ENCODE peak calls at places on chromosomes 16 and 17, in eight cellular contexts. B is H1, D is endothelial cell of umbilical vein, X is SK-N-SH, H is K562, F is HCT116, W is HepG2, L is GM12878. K is an unnamed sample.

GRCh38 chr16:85659805-85660511 is 28.8 kb downstream of the GINS2 start:
- DNase-seq in B (peak), W (peak), H (peak), D (peak), F (peak), X (peak), L (no peak), K (no peak)

GRCh38 chr16:53546988-53547391 is 44.0 kb upstream of the AKTIP start:
- DNase-seq in W (peak), B (peak), H (peak), L (no peak), F (peak), D (peak), X (no peak), K (no peak)

GRCh38 chr17:41476866-41477815 is 3.8 kb downstream of the KRT35 start:
- DNase-seq in H (no peak), W (no peak), B (no peak), D (no peak), X (no peak), L (no peak), F (no peak), K (no peak)

GRCh38 chr17:27853121-27853520 is 40.0 kb downstream of the LYRM9 start:
- DNase-seq in B (no peak), X (no peak), H (no peak), L (no peak), D (no peak), W (no peak), F (no peak), K (no peak)

GRCh38 chr16:1993731-1994131 is 4.0 kb downstream of the SYNGR3 start:
- DNase-seq in D (no peak), B (no peak), F (no peak), W (peak), L (no peak), H (peak), X (no peak), K (no peak)

GRCh38 chr17:78284146-78284545 is 52.7 kb downstream of the TMEM235 start:
- DNase-seq in L (no peak), W (no peak), H (no peak), X (no peak), B (no peak), F (no peak), D (no peak), K (no peak)

GRCh38 chr16:77677129-77677528 is 45.2 kb upstream of the NUDT7 start:
- DNase-seq in H (no peak), X (no peak), L (no peak), B (no peak), F (no peak), W (no peak), D (no peak), K (no peak)

GRCh38 chr16:19757762-19758595 is 39.9 kb downstream of the IQCK start:
- DNase-seq in B (no peak), W (peak), X (no peak), H (no peak), F (no peak), L (no peak), D (no peak), K (no peak)

GRCh38 chr17:75840779-75841123 is 3.5 kb downstream of the UNC13D start:
- DNase-seq in B (no peak), X (no peak), H (no peak), L (no peak), F (no peak), W (no peak), D (no peak), K (no peak)

GRCh38 chr16:61957075-61957474 is 79.2 kb downstream of the CDH8 start:
- DNase-seq in D (no peak), H (no peak), W (no peak), B (no peak), L (no peak), F (no peak), X (no peak), K (no peak)

GRCh38 chr17:19000531-19001011 is 4.0 kb downstream of the FAM83G start:
- DNase-seq in D (no peak), W (no peak), L (no peak), F (no peak), H (peak), B (no peak), X (peak), K (no peak)

GRCh38 chr17:32497431-32498205 is 10.8 kb downstream of the CDK5R1 start:
- DNase-seq in H (no peak), B (no peak), X (no peak), F (no peak), D (no peak), L (no peak), W (no peak), K (no peak)

GRCh38 chr17:52157603-52158449 is 688 bp downstream of the CA10 start:
- DNase-seq in L (no peak), X (peak), W (no peak), B (no peak), F (no peak), D (no peak), H (no peak), K (no peak)

GRCh38 chr16:9008335-9009260 is 44.9 kb upstream of the USP7 start:
- DNase-seq in W (peak), F (no peak), B (peak), L (peak), H (peak), X (peak), D (peak), K (no peak)

GRCh38 chr17:57487552-57487951 is 231.2 kb downstream of the MSI2 start:
- DNase-seq in H (no peak), X (no peak), B (no peak), D (no peak), L (no peak), F (no peak), W (no peak), K (no peak)

GRCh38 chr16:13672196-13672595 is 247.8 kb upstream of the ERCC4 start:
- DNase-seq in X (no peak), L (no peak), B (no peak), H (no peak), D (no peak), F (no peak), W (peak), K (no peak)

GRCh38 chr16:31134091-31134571 is 1.4 kb downstream of the PRSS8 start:
- DNase-seq in X (no peak), L (no peak), H (peak), B (no peak), F (no peak), D (no peak), W (no peak), K (no peak)

GRCh38 chr16:12612598-12613101 is 191.0 kb downstream of the CPPED1 start:
- DNase-seq in B (no peak), H (peak), L (no peak), W (peak), D (no peak), X (no peak), F (peak), K (no peak)

GRCh38 chr16:588639-588888 is 1.3 kb upstream of the RAB40C start:
- DNase-seq in X (peak), H (peak), D (peak), L (no peak), B (no peak), F (no peak), W (no peak), K (no peak)

GRCh38 chr17:9123594-9124553 is 102.6 kb downstream of the NTN1 start:
- DNase-seq in F (no peak), D (no peak), H (no peak), W (no peak), L (no peak), B (no peak), X (no peak), K (no peak)

GRCh38 chr17:64982139-64982802 is 63.0 kb upstream of the LRRC37A3 start:
- DNase-seq in H (no peak), W (no peak), L (no peak), D (no peak), F (no peak), B (no peak), X (no peak), K (no peak)

GRCh38 chr17:64983708-64984107 is 64.4 kb upstream of the LRRC37A3 start:
- DNase-seq in D (no peak), W (no peak), X (no peak), H (no peak), L (no peak), B (no peak), F (no peak), K (no peak)

GRCh38 chr17:64984776-64985521 is 65.7 kb upstream of the LRRC37A3 start:
- DNase-seq in W (peak), D (peak), F (no peak), B (no peak), X (no peak), H (peak), L (no peak), K (peak)

GRCh38 chr17:64984181-64984580 is 64.9 kb upstream of the LRRC37A3 start:
- DNase-seq in B (no peak), H (no peak), L (no peak), W (no peak), F (no peak), X (no peak), D (no peak), K (no peak)
- H3K9ac ChIP-seq in B (no peak), H (no peak), L (peak), W (no peak), F (no peak), X (no peak), D (no peak), K (no peak)

DNA sequence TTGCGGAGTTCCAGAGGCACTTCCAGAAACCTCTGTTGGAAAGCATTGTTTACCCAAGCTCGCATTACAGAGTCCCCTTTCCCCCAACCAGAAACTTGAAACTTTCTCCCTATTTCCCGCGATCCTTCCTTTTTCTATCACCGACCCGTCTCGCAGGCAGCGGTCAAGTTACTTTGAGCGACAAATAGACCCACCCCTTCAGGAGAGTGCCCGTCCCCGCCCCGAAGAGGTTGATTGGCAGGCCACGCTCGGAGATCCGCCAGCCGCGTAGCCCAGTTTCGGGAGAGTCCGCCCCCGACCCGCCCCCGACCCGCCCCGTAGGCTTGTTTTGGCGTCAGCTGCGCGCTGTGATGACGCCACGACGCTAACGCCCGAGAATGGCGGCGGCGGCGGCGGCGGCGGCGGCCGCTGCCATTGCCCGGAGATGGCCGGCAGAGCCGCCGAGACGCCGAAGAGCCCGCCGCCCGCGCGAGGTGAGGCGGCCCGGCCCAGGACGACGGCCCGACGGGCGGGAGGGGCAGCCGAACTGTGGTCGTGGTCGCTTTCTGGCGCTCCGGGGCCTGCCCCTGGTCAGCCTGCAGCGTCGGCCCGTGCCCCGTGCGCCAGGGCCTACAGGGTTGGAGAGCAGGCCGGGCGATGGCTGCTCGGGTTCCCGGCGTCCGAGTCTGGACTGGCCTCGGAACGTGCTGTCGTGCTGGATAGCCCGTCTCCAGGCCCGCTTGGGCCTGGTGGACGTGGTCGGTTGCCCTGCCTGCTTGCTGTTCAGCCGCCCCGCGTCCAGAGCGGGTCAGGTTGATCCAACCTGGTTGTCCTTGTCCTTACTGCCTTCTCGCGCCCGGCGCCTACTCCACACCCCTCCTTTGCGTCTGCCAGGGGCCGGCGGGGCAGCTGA is at the start of gene PSKH1:
- DNase-seq in X (peak), H (peak), F (peak), L (peak), W (peak), D (peak), B (peak), K (peak)
- TF ChIP-seq POLR2AphosphoS5 in X (peak), H (peak), F (no peak), L (no peak), W (peak), D (peak), B (peak), K (peak)

GRCh38 chr17:81537856-81538555 is 9.8 kb downstream of the FSCN2 start:
- DNase-seq in B (no peak), D (no peak), L (no peak), H (no peak), X (no peak), W (no peak), F (no peak), K (no peak)
- H3K9ac ChIP-seq in B (no peak), D (no peak), L (no peak), H (peak), X (no peak), W (no peak), F (no peak), K (no peak)

DNA sequence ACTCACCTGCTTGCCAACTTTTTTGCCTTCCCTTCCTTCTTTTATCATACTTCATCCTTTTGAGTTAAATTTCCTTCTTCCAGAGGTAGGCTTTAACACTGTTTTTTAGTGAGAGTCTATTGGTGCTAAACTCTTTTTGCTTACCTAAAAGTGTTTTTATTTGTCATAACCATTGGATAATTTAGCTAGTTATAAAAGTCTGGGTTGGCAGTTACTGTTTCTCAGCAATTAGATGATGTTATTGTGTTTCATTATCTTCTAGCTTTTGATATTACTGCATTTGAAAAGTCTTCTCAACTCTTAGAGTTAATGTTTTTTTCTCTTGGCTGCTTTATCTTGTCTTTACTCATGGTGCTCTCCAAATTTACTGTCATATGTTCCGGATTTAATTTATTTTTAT is 22.6 kb downstream of the ZNRF1 start:
- DNase-seq in W (no peak), H (no peak), B (no peak), D (no peak), L (no peak), X (no peak), F (no peak), K (no peak)
- TF ChIP-seq POLR2AphosphoS5 in W (no peak), H (no peak), B (no peak), D (no peak), L (no peak), X (no peak), F (no peak), K (no peak)

GRCh38 chr17:60386137-60386395 is 5.9 kb downstream of the USP32 start:
- DNase-seq in H (no peak), F (no peak), D (no peak), L (no peak), W (no peak), X (no peak), B (no peak), K (no peak)
- H3K9ac ChIP-seq in H (no peak), F (no peak), D (no peak), L (no peak), W (no peak), X (no peak), B (no peak), K (no peak)

DNA sequence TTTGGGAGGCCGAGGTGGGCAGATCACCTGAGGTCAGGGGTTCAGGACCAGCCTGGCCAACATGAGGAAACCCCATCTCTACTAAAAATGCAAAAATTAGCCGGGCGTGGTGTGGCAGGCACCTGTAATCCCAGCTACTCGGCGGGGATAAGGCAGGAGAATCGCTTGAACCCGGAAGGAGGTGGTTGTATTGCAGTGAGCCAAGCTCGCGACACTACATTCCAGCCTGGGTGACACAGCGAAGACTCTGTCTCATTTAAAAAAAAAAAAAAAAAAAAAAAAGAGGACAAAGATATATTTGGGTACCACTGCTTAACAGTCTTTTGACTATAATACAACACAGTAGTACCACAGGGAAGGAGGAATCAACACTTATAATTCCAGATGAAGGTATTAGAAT is 9.2 kb downstream of the CNOT1 start:
- DNase-seq in F (no peak), L (no peak), H (no peak), W (no peak), D (no peak), B (no peak), X (no peak), K (no peak)
- TF ChIP-seq POLR2AphosphoS5 in F (no peak), L (no peak), H (no peak), W (no peak), D (no peak), B (no peak), X (no peak), K (no peak)

GRCh38 chr16:50679676-50680555 is 1.2 kb downstream of the SNX20 start:
- DNase-seq in D (no peak), B (no peak), W (no peak), F (no peak), L (no peak), X (no peak), H (no peak), K (no peak)
- H3K9ac ChIP-seq in D (no peak), B (no peak), W (no peak), F (no peak), L (peak), X (no peak), H (no peak), K (no peak)

K was measured in SK-N-MC.